ENCODE peak calls at places on chromosomes 5 and 9, in ten cellular contexts. S is activated CD8-positive, alpha-beta T cell treated with anti-CD3 and anti-CD28 coated beads for 36 hours; I is foreskin keratinocyte; T is left lung; E is mucosa of descending colon; L is stimulated activated naive CD8-positive, alpha-beta T cell treated with anti-CD3 and anti-CD28 coated beads, Interleukin-15, amount 100 ng/mL, for 72 hours; K is GM23338; X is pancreas; W is stimulated activated naive B cell treated with anti-CD40 and anti-IgM and Interleukin-4, amounts not matched to agents 10 μg/mL and 1 μg/mL and 100 μg/mL, for 72 hours; N is heart left ventricle. J is an unnamed sample.

GRCh38 chr9:89522979-89523305 is 25.0 kb upstream of the SEMA4D start:
- ATAC-seq in N (no peak), X (no peak), I (no peak), W (peak; percentile 24), T (no peak), K (no peak), S (peak; percentile 4), L (peak; percentile 7), E (no peak), J (no peak)

GRCh38 chr9:86337469-86338107 is 16.6 kb downstream of the TUT7 start:
- ATAC-seq in I (no peak), S (peak; percentile 43), X (no peak), E (peak; percentile 44), L (peak; percentile 65), N (no peak), T (no peak), W (peak; percentile 67), K (no peak), J (no peak)

GRCh38 chr9:31272456-31273295 is 1111.8 kb upstream of the ACO1 start:
- ATAC-seq in I (peak; percentile 94), W (no peak), K (no peak), T (no peak), S (peak; percentile 72), L (peak; percentile 78), X (no peak), N (no peak), E (peak; percentile 86), J (peak; percentile 91)

GRCh38 chr9:136646827-136647711 is 15.6 kb upstream of the EGFL7 start:
- ATAC-seq in X (no peak), S (no peak), W (no peak), I (no peak), E (no peak), N (no peak), T (no peak), L (no peak), K (no peak), J (no peak)

GRCh38 chr5:156200938-156201792 is 125.8 kb upstream of the SGCD start:
- ATAC-seq in W (no peak), K (no peak), T (no peak), I (no peak), X (no peak), L (no peak), N (no peak), S (no peak), E (no peak), J (no peak)

GRCh38 chr9:83061036-83061435 is 1.9 kb downstream of the RASEF start:
- ATAC-seq in S (no peak), E (peak; percentile 60), K (no peak), N (no peak), X (peak; percentile 3), W (no peak), T (peak; percentile 2), L (no peak), I (peak; percentile 41), J (no peak)

GRCh38 chr5:135753990-135754389 is 80.5 kb upstream of the SLC25A48 start:
- ATAC-seq in W (peak; percentile 38), T (no peak), I (no peak), S (no peak), X (no peak), K (no peak), N (no peak), E (no peak), L (peak; percentile 57), J (no peak)

GRCh38 chr9:4106081-4106491 is 193.8 kb downstream of the GLIS3 start:
- ATAC-seq in L (no peak), I (no peak), T (peak; percentile 80), K (no peak), X (peak; percentile 79), E (peak; percentile 89), N (no peak), S (no peak), W (no peak), J (no peak)

GRCh38 chr9:105392531-105392930 is 55.3 kb upstream of the FSD1L start:
- ATAC-seq in N (no peak), X (no peak), I (no peak), T (no peak), S (no peak), K (peak; percentile 34), W (no peak), E (no peak), L (no peak), J (no peak)

GRCh38 chr9:129854588-129855110 is 19.4 kb downstream of the USP20 start:
- ATAC-seq in W (no peak), E (no peak), I (no peak), N (no peak), S (peak; percentile 57), X (no peak), L (peak; percentile 61), T (no peak), K (no peak), J (no peak)

GRCh38 chr9:95644377-95644776 is 127.6 kb upstream of the PTCH1 start:
- ATAC-seq in T (no peak), X (no peak), S (no peak), W (no peak), I (no peak), K (no peak), L (no peak), N (peak; percentile 95), E (no peak), J (no peak)

J was measured in activated CD4-positive, CD25-positive, alpha-beta regulatory T cell treated with anti-CD3 and anti-CD28 coated beads, Interleukin-2, amount 50 U/mL, for 24 hours.